ENCODE peak calls at places on chromosomes 7 and 10, in four cellular contexts. B is fibroblast of the aortic adventitia; X is GM10248; P is stimulated activated CD4-positive, alpha-beta T cell treated with anti-CD3 and anti-CD28 coated beads, Interleukin-12 subunit alpha, Interleukin-12 subunit beta, amount 100 ng/mL, for 24 hours. T is an unnamed sample.

GRCh38 chr10:122181055-122181732 is 89.9 kb upstream of the BTBD16 start:
- DNase-seq in B (peak), P (no peak), X (no peak), T (peak)

GRCh38 chr10:18290651-18291313 is 150.6 kb downstream of the CACNB2 start:
- DNase-seq in X (no peak), P (no peak), B (no peak), T (no peak)

GRCh38 chr10:36766921-36767320 is 358.5 kb upstream of the ANKRD30A start:
- DNase-seq in B (no peak), X (no peak), P (no peak), T (no peak)

GRCh38 chr7:4147931-4148620 is 534.0 kb upstream of the FOXK1 start:
- DNase-seq in X (no peak), P (no peak), B (no peak), T (no peak)

GRCh38 chr10:109953745-109954144 is 30.4 kb upstream of the XPNPEP1 start:
- DNase-seq in X (no peak), B (peak), P (no peak), T (no peak)

GRCh38 chr10:103367379-103367781 is 396 bp upstream of the TAF5 start:
- DNase-seq in P (no peak), X (peak), B (no peak), T (no peak)

GRCh38 chr10:100184426-100185219 is 1.2 kb downstream of the ERLIN1 start:
- DNase-seq in P (no peak), X (peak), B (peak), T (peak)

GRCh38 chr7:154832557-154833138 is 170.3 kb downstream of the PAXIP1 start:
- DNase-seq in B (no peak), X (peak), P (no peak), T (no peak)

GRCh38 chr10:132359305-132360040 is 27.5 kb downstream of the LRRC27 start:
- DNase-seq in P (no peak), B (no peak), X (no peak), T (no peak)

GRCh38 chr10:95406651-95407280 is 116.0 kb upstream of the PDLIM1 start:
- DNase-seq in B (no peak), P (no peak), X (no peak), T (no peak)

GRCh38 chr7:97285348-97285747 is 167.8 kb downstream of the SDHAF3 start:
- DNase-seq in B (no peak), P (no peak), X (no peak), T (no peak)

GRCh38 chr7:139771001-139771956 is 6.5 kb downstream of the HIPK2 start:
- DNase-seq in P (no peak), B (peak), X (no peak), T (no peak)

GRCh38 chr10:10782603-10783002 is 235.1 kb upstream of the CELF2 start:
- DNase-seq in B (no peak), P (no peak), X (no peak), T (no peak)

GRCh38 chr10:7417103-7417623 is 6.3 kb upstream of the SFMBT2 start:
- DNase-seq in X (no peak), P (no peak), B (peak), T (peak)

GRCh38 chr10:103445767-103446567 is 6.2 kb downstream of the CALHM2 start:
- DNase-seq in B (peak), X (no peak), P (no peak), T (peak)

GRCh38 chr10:68208424-68209042 is 23.4 kb downstream of the ATOH7 start:
- DNase-seq in P (no peak), X (peak), B (peak), T (peak)

GRCh38 chr10:53111529-53111928 is 338.9 kb upstream of the MBL2 start:
- DNase-seq in X (no peak), B (no peak), P (no peak), T (no peak)

GRCh38 chr7:69018200-69018599 is 580.1 kb upstream of the AUTS2 start:
- DNase-seq in X (no peak), P (no peak), B (no peak), T (no peak)

GRCh38 chr7:80823066-80823465 is 95.8 kb downstream of the SEMA3C start:
- DNase-seq in P (no peak), X (no peak), B (no peak), T (no peak)

GRCh38 chr10:78185693-78186055 is 152.0 kb downstream of the RPS24 start:
- DNase-seq in P (no peak), X (no peak), B (peak), T (no peak)

T was measured in GM03348.